ENCODE peak calls at places on chromosomes 4 and X, in five cellular contexts. E is gastrocnemius medialis, O is left lung, I is mucosa of descending colon, A is ovary. W is an unnamed sample.

GRCh38 chr4:1599491-1600210 is 84.5 kb downstream of the FAM53A start:
- DNase-seq in O (peak; percentile 71), I (peak; percentile 35), E (no peak), A (no peak), W (no peak)

GRCh38 chrX:49041683-49042529 is 1.3 kb downstream of the TFE3 start:
- DNase-seq in O (no peak), A (no peak), I (no peak), E (peak; percentile 8), W (no peak)

GRCh38 chr4:123976285-123976684 is 579.7 kb downstream of the SPRY1 start:
- DNase-seq in E (no peak), A (no peak), I (no peak), O (no peak), W (no peak)

GRCh38 chrX:1506916-1507315 is 30.1 kb downstream of the P2RY8 start:
- DNase-seq in E (no peak), I (no peak), O (no peak), A (no peak), W (no peak)

GRCh38 chrX:97215166-97215565 is 331.5 kb downstream of the RPA4 start:
- DNase-seq in E (no peak), A (no peak), O (no peak), I (no peak), W (no peak)

GRCh38 chrX:13793897-13794296 is 23.0 kb downstream of the GPM6B start:
- DNase-seq in I (no peak), O (no peak), A (no peak), E (no peak), W (no peak)

GRCh38 chr4:188127157-188127874 is 11.9 kb upstream of the TRIML1 start:
- DNase-seq in O (no peak), E (no peak), I (no peak), A (no peak), W (peak; percentile 1)

GRCh38 chr4:166957451-166957850 is 276.8 kb downstream of the SPOCK3 start:
- DNase-seq in O (no peak), I (no peak), A (no peak), E (no peak), W (no peak)

GRCh38 chr4:106353786-106354185 is 14.8 kb downstream of the GIMD1 start:
- DNase-seq in O (no peak), I (no peak), A (no peak), E (no peak), W (no peak)

GRCh38 chr4:41177016-41177415 is 37.3 kb downstream of the APBB2 start:
- DNase-seq in E (no peak), A (no peak), I (no peak), O (no peak), W (no peak)

GRCh38 chrX:21972721-21973120 is 32.2 kb downstream of the SMS start:
- DNase-seq in E (no peak), A (no peak), O (no peak), I (no peak), W (no peak)

GRCh38 chrX:12149670-12150407 is 11.6 kb downstream of the FRMPD4 start:
- DNase-seq in E (no peak), O (no peak), I (no peak), A (no peak), W (no peak)

GRCh38 chr4:15428611-15429010 is 778 bp downstream of the C1QTNF7 start:
- DNase-seq in I (no peak), A (no peak), O (no peak), E (no peak), W (no peak)

GRCh38 chr4:52421811-52422213 is 237.3 kb downstream of the USP46 start:
- DNase-seq in I (no peak), A (no peak), O (no peak), E (no peak), W (peak; percentile 79)

GRCh38 chr4:83267121-83267834 is 17.3 kb downstream of the COQ2 start:
- DNase-seq in A (no peak), E (no peak), O (no peak), I (no peak), W (no peak)

GRCh38 chr4:69800599-69800998 is 40.2 kb upstream of the SULT1B1 start:
- DNase-seq in I (no peak), A (no peak), O (no peak), E (no peak), W (no peak)

GRCh38 chr4:143356493-143356892 is 19.8 kb downstream of the GAB1 start:
- DNase-seq in I (no peak), E (no peak), A (no peak), O (no peak), W (no peak)

GRCh38 chr4:123832173-123833026 is 435.8 kb downstream of the SPRY1 start:
- DNase-seq in O (no peak), E (peak; percentile 77), I (no peak), A (peak; percentile 19), W (peak; percentile 95)

GRCh38 chrX:30735839-30736238 is 82.6 kb downstream of the GK start:
- DNase-seq in I (no peak), O (no peak), A (no peak), E (no peak), W (peak; percentile 0)

GRCh38 chr4:31793907-31794306 is 1073.7 kb downstream of the PCDH7 start:
- DNase-seq in A (no peak), I (no peak), E (no peak), O (no peak), W (no peak)

GRCh38 chrX:54198262-54198661 is 15.2 kb upstream of the FAM120C start:
- DNase-seq in A (no peak), E (no peak), I (no peak), O (no peak), W (no peak)

GRCh38 chr4:80788798-80789197 is 241.7 kb upstream of the BMP3 start:
- DNase-seq in O (no peak), A (no peak), E (no peak), I (no peak), W (no peak)

DNA sequence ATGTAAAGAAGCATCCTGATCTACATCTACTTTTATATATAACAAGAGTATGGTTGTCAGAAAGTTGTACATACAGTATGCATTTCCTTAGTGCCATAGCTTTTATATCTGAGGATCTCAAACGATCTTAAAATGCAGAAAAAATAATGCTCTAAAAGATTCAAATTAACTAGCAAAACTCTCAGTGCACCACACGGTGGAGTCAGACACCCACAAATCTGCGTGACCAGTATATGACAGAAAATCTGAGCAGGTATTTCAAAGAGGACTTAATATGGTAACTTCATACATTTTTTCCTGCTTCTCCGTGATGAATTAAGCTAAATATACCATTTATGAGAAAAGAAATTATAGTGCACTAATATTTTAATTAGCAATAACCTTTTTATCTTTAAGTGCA is 803.0 kb downstream of the DMD start:
- DNase-seq in A (no peak), I (no peak), O (no peak), E (no peak), W (no peak)
- TF ChIP-seq CTCF in A (no peak), I (no peak), O (no peak), E (no peak), W (no peak)

DNA sequence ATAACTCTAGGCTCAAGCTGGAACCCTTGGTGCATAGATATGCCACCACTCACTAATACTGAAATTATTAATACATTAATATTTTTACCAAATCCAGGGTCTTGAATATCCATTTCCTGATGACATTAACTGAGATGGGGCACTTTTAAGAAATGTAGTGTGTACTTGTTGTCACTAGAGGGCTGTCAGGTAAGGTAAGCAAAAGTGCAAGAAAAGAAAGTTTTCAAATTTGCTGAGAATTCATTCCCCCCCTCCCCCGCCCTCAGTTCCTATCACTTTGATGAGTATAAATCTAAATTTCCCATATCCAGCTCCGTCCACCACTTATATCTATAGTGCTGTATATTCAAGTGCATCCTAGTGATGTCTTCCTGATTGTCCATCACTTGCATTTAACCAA is 20.5 kb upstream of the WDR44 start:
- DNase-seq in I (no peak), E (no peak), A (no peak), O (no peak), W (no peak)
- TF ChIP-seq CTCF in I (no peak), E (no peak), A (no peak), O (no peak), W (peak; percentile 15)

GRCh38 chrX:37434362-37434761 is 85.2 kb downstream of the PRRG1 start:
- DNase-seq in I (no peak), O (no peak), A (no peak), E (no peak), W (no peak)
- TF ChIP-seq CTCF in I (no peak), O (no peak), A (no peak), E (no peak), W (no peak)

GRCh38 chr4:12729384-12729783 is 754.8 kb downstream of the RAB28 start:
- DNase-seq in A (no peak), E (no peak), O (no peak), I (no peak), W (no peak)

GRCh38 chr4:12723849-12724447 is 760.2 kb downstream of the RAB28 start:
- DNase-seq in O (no peak), A (no peak), I (no peak), E (no peak), W (no peak)

DNA sequence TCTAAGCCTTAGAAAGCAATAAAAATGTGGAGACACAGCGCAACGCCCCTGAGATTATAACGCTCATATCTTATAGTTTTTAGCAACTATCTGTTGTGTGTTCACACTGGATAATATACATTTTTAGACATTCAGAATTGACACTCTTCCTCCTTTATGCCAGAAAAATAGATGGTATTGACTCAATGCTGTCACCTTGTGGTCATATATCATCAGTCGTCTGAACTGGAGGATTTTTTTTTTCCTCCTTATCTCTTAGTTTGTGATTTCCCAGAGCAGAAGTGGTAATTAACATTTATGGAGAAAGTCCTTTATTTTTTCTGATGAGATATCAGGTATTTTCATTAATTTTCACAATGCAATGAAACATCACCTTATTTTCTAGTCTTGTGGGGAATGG is 759.6 kb downstream of the RAB28 start:
- DNase-seq in E (no peak), I (no peak), O (no peak), A (no peak), W (no peak)
- TF ChIP-seq CTCF in E (no peak), I (peak; percentile 16), O (peak; percentile 32), A (no peak), W (peak; percentile 26)

DNA sequence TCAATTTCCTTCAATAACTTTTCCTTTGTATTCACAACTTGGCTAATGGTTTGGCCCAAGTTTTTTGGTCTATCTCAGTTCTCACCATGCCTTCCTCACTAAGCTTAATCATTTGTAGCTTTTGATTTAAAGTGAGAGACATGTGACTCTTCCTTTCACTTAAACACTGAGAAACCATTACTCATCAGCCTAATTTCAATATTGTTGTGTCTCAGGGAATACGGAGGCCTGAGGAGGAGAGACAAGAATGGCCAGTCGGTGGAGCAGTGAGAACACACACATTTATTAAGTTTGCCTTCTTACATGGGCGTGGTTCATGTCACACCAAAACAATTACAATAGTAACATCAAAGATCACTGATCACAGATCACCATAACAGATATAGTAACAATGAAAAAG is 56.7 kb downstream of the TSPAN5 start:
- DNase-seq in E (no peak), I (no peak), A (no peak), O (no peak), W (no peak)
- TF ChIP-seq CTCF in E (no peak), I (no peak), A (no peak), O (no peak), W (no peak)

GRCh38 chrX:147478899-147479298 is 432.8 kb upstream of the FMR1 start:
- DNase-seq in I (no peak), E (no peak), A (no peak), O (no peak), W (no peak)

DNA sequence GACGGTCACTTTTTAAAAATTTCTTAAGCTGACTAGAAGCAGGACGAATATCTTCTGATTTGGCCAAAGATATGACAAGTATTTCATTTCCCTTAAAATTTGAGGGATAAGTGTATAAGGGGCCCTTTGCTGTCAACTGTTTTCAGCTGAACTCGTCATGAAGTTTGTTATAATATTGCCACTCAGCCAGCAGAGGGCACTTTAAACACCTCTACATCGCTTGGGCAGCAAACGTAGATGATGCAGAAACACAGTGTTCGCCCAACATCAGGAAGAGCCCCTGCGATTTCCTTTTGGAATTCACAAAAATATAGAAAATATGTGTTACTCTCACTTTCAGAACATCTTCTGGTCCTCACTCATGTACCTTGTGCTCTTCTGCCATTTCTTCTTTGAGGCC is 435.7 kb upstream of the FMR1 start:
- DNase-seq in E (no peak), O (no peak), A (no peak), I (no peak), W (no peak)
- TF ChIP-seq CTCF in E (no peak), O (no peak), A (no peak), I (no peak), W (no peak)

W was measured in AG09319.